ENCODE peak calls at places on chromosomes 7 and 10, in four cellular contexts. Z is fibroblast of lung, I is sigmoid colon, L is BJ. C is an unnamed sample.

GRCh38 chr7:24708244-24708643 is 49.0 kb downstream of the GSDME start:
- DNase-seq in Z (peak), L (no peak), I (no peak), C (no peak)

GRCh38 chr10:66564341-66564740 is 361.5 kb upstream of the LRRTM3 start:
- DNase-seq in Z (no peak), I (no peak), L (no peak), C (no peak)

GRCh38 chr10:23055424-23056191 is 39.8 kb upstream of the MSRB2 start:
- DNase-seq in L (no peak), I (no peak), Z (no peak), C (no peak)

GRCh38 chr10:117074621-117075020 is 63.4 kb downstream of the VAX1 start:
- DNase-seq in L (no peak), Z (no peak), I (no peak), C (no peak)

GRCh38 chr7:52147240-52147639 is 830.6 kb upstream of the COBL start:
- DNase-seq in L (no peak), Z (no peak), I (no peak), C (no peak)

GRCh38 chr7:71216211-71216610 is 84.3 kb downstream of the GALNT17 start:
- DNase-seq in Z (no peak), L (no peak), I (no peak), C (no peak)

GRCh38 chr7:80060218-80060806 is 74.3 kb upstream of the GNAI1 start:
- DNase-seq in Z (peak), I (no peak), L (peak), C (no peak)

GRCh38 chr7:157963526-157963925 is 624.1 kb downstream of the PTPRN2 start:
- DNase-seq in L (no peak), I (no peak), Z (no peak), C (no peak)

GRCh38 chr10:95988702-95989101 is 54.7 kb upstream of the CCNJ start:
- DNase-seq in I (no peak), L (no peak), Z (no peak), C (no peak)

GRCh38 chr7:90236890-90237289 is 8.1 kb upstream of the CFAP69 start:
- DNase-seq in I (no peak), Z (no peak), L (no peak), C (no peak)

GRCh38 chr7:21916629-21917028 is 29.1 kb downstream of the CDCA7L start:
- DNase-seq in L (no peak), I (no peak), Z (no peak), C (no peak)

GRCh38 chr7:112383671-112384417 is 66.4 kb upstream of the IFRD1 start:
- DNase-seq in I (no peak), L (no peak), Z (peak), C (no peak)

GRCh38 chr7:90804370-90804769 is 208.2 kb downstream of the CDK14 start:
- DNase-seq in I (no peak), L (no peak), Z (peak), C (no peak)

DNA sequence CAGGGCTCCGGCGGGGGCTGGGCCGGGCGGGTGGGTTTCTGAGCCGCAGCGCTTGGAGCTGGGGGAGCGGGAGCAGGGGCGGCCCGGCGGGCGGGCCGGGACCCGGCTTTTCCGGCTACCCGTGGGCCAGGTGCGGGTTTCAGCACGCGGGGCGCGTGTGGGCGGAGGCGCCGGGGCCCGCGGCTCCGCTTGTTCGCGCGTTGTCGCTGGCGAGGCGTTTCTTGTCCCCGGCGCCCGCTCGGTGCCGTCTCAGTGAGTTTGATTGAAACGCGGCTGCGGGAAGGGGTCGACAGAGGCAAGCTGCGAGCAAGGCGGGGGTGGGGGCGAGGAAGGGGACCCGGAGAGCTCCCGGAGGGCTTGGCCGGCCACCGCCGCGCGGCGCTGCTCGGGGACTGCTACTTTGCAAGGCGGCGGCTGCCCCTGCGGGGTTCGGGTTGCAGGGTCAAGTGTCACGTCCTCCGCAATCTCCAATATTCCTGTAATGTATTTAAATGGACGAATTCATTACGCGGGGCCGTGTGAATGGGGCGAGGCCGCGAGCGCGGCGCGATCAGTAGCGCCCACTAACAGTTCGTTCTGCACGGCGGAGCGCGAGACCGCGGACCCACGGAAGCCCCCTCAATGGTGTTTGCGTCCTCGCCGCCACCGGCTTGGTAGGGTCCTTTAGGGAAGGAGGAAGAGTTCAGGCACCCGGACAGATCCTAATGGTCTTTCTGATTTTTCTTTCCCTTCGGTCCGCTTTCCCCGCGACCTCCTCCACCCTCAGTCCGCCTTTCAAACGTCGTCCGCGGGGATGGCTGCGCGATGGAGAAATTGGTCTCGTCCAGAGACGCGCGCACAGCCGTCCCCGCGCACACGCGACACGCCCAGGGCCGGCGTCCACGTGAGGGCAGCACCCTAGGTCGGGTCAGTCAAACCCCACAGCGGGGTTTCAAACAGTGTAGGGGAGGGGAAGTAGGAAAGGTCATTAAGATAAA is 76.9 kb downstream of the INSIG1 start:
- DNase-seq in I (no peak), L (no peak), Z (no peak), C (no peak)
- H3K4me3 ChIP-seq in I (peak), L (no peak), Z (no peak), C (no peak)

GRCh38 chr7:159144756-159145543 is at the start of gene VIPR2:
- DNase-seq in I (peak), L (no peak), Z (no peak), C (no peak)
- TF ChIP-seq CTCF in I (no peak), L (no peak), Z (no peak), C (no peak)

GRCh38 chr7:141838581-141838980 is 2.7 kb downstream of the PRSS37 start:
- DNase-seq in I (no peak), Z (no peak), L (no peak), C (no peak)

GRCh38 chr7:141839256-141839655 is 2.0 kb downstream of the PRSS37 start:
- DNase-seq in L (no peak), I (no peak), Z (no peak), C (no peak)

GRCh38 chr7:141841385-141841784 is at the start of gene PRSS37:
- DNase-seq in L (no peak), Z (no peak), I (no peak), C (no peak)

GRCh38 chr7:141840708-141841107 is 577 bp downstream of the PRSS37 start:
- DNase-seq in L (no peak), Z (no peak), I (no peak), C (no peak)

DNA sequence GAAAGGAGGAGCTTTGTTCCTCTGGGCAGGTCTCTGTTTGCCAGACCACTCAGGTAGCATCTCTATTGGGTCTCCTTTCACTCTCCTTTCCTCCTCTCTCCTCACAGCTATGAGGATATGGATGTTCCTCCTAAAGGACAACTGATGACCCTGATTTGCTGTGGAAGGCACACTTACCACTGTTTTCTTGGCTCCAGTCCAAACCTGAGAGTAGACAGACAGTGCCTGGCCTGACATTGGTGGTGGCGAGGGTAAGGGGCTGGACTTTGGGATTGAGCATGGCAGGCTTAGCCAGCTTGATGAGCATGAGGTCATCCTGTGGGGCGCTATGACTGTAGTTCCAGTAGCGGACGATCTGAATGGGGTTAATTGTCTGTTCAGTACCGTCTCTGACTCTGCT is 3.6 kb downstream of the PRSS37 start:
- DNase-seq in L (no peak), Z (no peak), I (no peak), C (no peak)
- H3K4me3 ChIP-seq in L (no peak), Z (no peak), I (no peak), C (no peak)

DNA sequence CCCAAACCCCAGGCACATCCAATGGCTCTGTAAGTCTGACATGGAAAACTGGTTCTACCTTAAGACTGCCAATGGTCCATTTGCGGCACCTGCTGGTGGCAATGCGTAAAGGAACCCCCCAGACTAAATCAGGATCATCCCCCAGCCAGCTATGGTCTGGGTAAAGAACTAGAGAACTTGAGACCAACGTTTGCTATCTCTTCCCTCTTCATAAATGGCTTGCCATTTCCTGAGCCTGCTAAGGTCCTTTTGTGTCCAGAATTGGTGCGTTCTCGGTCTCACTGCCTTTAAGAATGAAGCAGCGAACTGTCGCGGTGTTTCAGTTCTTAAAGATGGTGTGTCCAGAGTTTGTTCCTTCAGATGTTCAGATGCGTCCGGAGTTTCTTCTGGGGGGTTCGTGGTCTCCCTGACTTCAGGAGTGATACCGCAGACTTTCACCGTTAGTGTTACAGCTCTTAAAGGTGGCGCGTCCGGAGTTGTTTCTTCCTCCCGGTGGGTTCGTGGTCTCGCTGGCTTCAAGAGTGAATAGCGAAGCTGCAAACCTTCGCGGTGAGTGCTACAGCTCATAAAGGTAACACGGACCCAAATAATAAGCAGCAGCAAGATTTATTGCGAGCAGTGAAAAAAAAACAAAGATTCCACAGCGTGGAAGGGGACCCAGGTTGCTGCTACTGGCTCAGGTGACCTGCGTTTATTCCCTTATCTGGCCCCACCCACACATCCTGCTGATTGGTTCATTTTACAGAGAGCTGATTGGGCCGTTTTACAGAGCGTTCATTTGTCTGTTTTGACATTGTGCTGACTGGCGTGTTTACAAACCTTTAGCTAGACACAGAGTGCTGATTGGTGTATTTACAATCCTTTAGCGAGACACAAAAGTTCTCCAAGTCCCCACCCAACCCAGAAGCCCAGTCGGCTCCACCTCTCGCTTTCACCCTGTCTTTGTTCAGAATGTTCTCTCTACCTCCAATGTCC is 95.4 kb downstream of the ELMO1 start:
- DNase-seq in L (no peak), Z (no peak), I (no peak), C (no peak)
- TF ChIP-seq CTCF in L (no peak), Z (no peak), I (no peak), C (peak)

C was measured in epithelial cell of proximal tubule.